ENCODE peak calls at places on chromosomes 2 and 18, in eight cellular contexts. One of them, this sample, is unnamed. For H3K36me3 and H3K4me1, the result is how much of the 10 kb centered on the place peaks cover.

GRCh38 chr2:36672199-36672598 is 24.3 kb upstream of the VIT start:
- ATAC-seq in HCT116: peak
- ATAC-seq in HepG2: peak
- ATAC-seq in upper lobe of left lung: no peak
- ATAC-seq in Panc1: peak
- ATAC-seq in GM23338: peak
- ATAC-seq in GM12878: peak
- ATAC-seq in K562: peak
- ATAC-seq in this sample: no peak

GRCh38 chr2:149166958-149167810 is 128.7 kb downstream of the LYPD6B start:
- ATAC-seq in HCT116: peak
- ATAC-seq in HepG2: no peak
- ATAC-seq in upper lobe of left lung: no peak
- ATAC-seq in Panc1: no peak
- ATAC-seq in GM23338: no peak
- ATAC-seq in GM12878: peak
- ATAC-seq in K562: no peak
- ATAC-seq in this sample: no peak

GRCh38 chr2:220165401-220165800 is 538.0 kb downstream of the SLC4A3 start:
- ATAC-seq in HCT116: no peak
- ATAC-seq in HepG2: peak
- ATAC-seq in upper lobe of left lung: no peak
- ATAC-seq in Panc1: no peak
- ATAC-seq in GM23338: peak
- ATAC-seq in GM12878: peak
- ATAC-seq in K562: no peak
- ATAC-seq in this sample: no peak

GRCh38 chr2:56239437-56239836 is 55.6 kb downstream of the CCDC85A start:
- ATAC-seq in HCT116: no peak
- ATAC-seq in HepG2: no peak
- ATAC-seq in upper lobe of left lung: no peak
- ATAC-seq in Panc1: peak
- ATAC-seq in GM23338: no peak
- ATAC-seq in GM12878: no peak
- ATAC-seq in K562: no peak
- ATAC-seq in this sample: no peak

GRCh38 chr2:121472465-121472993 is 58.2 kb upstream of the RNU4ATAC start:
- ATAC-seq in HCT116: no peak
- ATAC-seq in HepG2: no peak
- ATAC-seq in upper lobe of left lung: no peak
- ATAC-seq in Panc1: no peak
- ATAC-seq in GM23338: peak
- ATAC-seq in GM12878: no peak
- ATAC-seq in K562: peak
- ATAC-seq in this sample: no peak

GRCh38 chr2:55957142-55957541 is 33.6 kb upstream of the EFEMP1 start:
- ATAC-seq in HCT116: no peak
- ATAC-seq in HepG2: no peak
- ATAC-seq in upper lobe of left lung: no peak
- ATAC-seq in Panc1: no peak
- ATAC-seq in GM23338: no peak
- ATAC-seq in GM12878: no peak
- ATAC-seq in K562: no peak
- ATAC-seq in this sample: no peak

GRCh38 chr2:229159405-229159804 is 111.7 kb downstream of the PID1 start:
- ATAC-seq in HCT116: no peak
- ATAC-seq in HepG2: no peak
- ATAC-seq in upper lobe of left lung: no peak
- ATAC-seq in Panc1: no peak
- ATAC-seq in GM23338: no peak
- ATAC-seq in GM12878: no peak
- ATAC-seq in K562: no peak
- ATAC-seq in this sample: no peak

GRCh38 chr2:132991464-132992045 is 321.6 kb upstream of the LYPD1 start:
- ATAC-seq in HCT116: no peak
- ATAC-seq in HepG2: no peak
- ATAC-seq in upper lobe of left lung: no peak
- ATAC-seq in Panc1: no peak
- ATAC-seq in GM23338: no peak
- ATAC-seq in GM12878: peak
- ATAC-seq in K562: no peak
- ATAC-seq in this sample: no peak

GRCh38 chr18:72922895-72923294 is 55.1 kb upstream of the NETO1 start:
- ATAC-seq in HCT116: no peak
- ATAC-seq in HepG2: no peak
- ATAC-seq in upper lobe of left lung: no peak
- ATAC-seq in Panc1: no peak
- ATAC-seq in GM23338: no peak
- ATAC-seq in GM12878: no peak
- ATAC-seq in K562: no peak
- ATAC-seq in this sample: no peak

GRCh38 chr18:36451454-36452251 is 154.1 kb downstream of the FHOD3 start:
- ATAC-seq in HCT116: peak
- ATAC-seq in HepG2: no peak
- ATAC-seq in upper lobe of left lung: peak
- ATAC-seq in Panc1: no peak
- ATAC-seq in GM23338: no peak
- ATAC-seq in GM12878: peak
- ATAC-seq in K562: no peak
- ATAC-seq in this sample: no peak

GRCh38 chr2:62200291-62200841 is 4.5 kb downstream of the B3GNT2 start:
- ATAC-seq in HCT116: no peak
- ATAC-seq in HepG2: no peak
- ATAC-seq in upper lobe of left lung: no peak
- ATAC-seq in Panc1: no peak
- ATAC-seq in GM23338: no peak
- ATAC-seq in GM12878: peak
- ATAC-seq in K562: no peak
- ATAC-seq in this sample: no peak

GRCh38 chr2:135097532-135098231 is 45.6 kb downstream of the RAB3GAP1 start:
- ATAC-seq in HCT116: no peak
- ATAC-seq in HepG2: no peak
- ATAC-seq in upper lobe of left lung: no peak
- ATAC-seq in Panc1: no peak
- ATAC-seq in GM23338: no peak
- ATAC-seq in GM12878: no peak
- ATAC-seq in K562: no peak
- ATAC-seq in this sample: no peak

DNA sequence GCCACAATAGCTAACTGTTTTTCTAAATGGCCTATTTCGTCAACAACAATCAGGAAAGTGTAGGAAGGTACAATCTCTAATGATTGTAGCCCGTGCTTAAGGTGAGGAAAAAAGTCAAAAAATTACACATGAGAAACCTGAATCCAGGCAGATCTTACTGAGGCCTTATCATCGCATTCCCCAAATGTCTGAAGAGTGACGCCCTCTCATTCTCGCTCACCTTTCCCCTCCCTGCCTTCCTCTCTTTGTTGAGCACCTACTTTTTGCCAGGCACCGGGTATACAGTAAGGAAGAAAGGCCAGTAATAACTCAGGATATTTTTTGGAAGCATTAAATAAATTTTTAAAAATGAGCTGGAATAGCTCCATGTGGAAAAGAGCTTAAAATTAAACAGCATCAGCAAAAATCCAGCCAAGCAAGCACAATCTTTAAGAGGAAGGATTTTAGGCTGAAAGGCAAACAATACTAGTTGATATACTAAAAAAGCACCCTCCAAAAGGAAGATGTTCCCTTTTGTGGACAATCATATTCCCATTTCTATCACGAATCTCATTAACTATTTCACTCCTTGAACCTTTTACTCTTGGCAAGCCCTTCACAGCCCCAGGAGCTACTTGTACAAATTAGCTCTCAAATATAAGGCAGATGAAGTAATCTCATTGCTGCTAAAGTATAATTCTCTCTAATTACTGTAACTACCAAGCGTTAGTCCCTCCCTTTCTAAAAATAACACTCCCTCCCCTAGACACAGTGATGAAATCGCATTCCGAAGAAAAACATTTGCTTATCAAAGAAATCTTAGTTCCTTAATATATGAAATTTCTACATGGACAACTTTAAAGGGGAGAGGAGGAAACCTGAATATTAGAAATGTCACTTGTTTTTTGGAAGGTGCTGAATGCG is 40.0 kb downstream of the STAT1 start:
- ATAC-seq in HCT116: no peak
- ATAC-seq in HepG2: no peak
- ATAC-seq in upper lobe of left lung: no peak
- ATAC-seq in Panc1: no peak
- ATAC-seq in GM23338: no peak
- ATAC-seq in GM12878: no peak
- ATAC-seq in K562: no peak
- ATAC-seq in this sample: no peak
- H3K36me3 ChIP-seq in HCT116: half or more
- H3K36me3 ChIP-seq in HepG2: under half
- H3K36me3 ChIP-seq in upper lobe of left lung: half or more
- H3K36me3 ChIP-seq in Panc1: half or more
- H3K36me3 ChIP-seq in GM23338: half or more
- H3K36me3 ChIP-seq in GM12878: half or more
- H3K36me3 ChIP-seq in K562: half or more
- H3K36me3 ChIP-seq in this sample: under half

GRCh38 chr2:105788670-105789290 is 44.1 kb downstream of the NCK2 start:
- ATAC-seq in HCT116: no peak
- ATAC-seq in HepG2: no peak
- ATAC-seq in upper lobe of left lung: no peak
- ATAC-seq in Panc1: no peak
- ATAC-seq in GM23338: no peak
- ATAC-seq in GM12878: no peak
- ATAC-seq in K562: no peak
- ATAC-seq in this sample: no peak
- H3K4me1 ChIP-seq in HCT116: under half
- H3K4me1 ChIP-seq in HepG2: under half
- H3K4me1 ChIP-seq in upper lobe of left lung: under half
- H3K4me1 ChIP-seq in Panc1: under half
- H3K4me1 ChIP-seq in GM23338: under half
- H3K4me1 ChIP-seq in GM12878: under half
- H3K4me1 ChIP-seq in K562: under half
- H3K4me1 ChIP-seq in this sample: under half

GRCh38 chr2:1742680-1743395 is 1.5 kb downstream of the PXDN start:
- ATAC-seq in HCT116: peak
- ATAC-seq in HepG2: no peak
- ATAC-seq in upper lobe of left lung: peak
- ATAC-seq in Panc1: no peak
- ATAC-seq in GM23338: peak
- ATAC-seq in GM12878: no peak
- ATAC-seq in K562: no peak
- ATAC-seq in this sample: peak

GRCh38 chr2:1739961-1740713 is 4.2 kb downstream of the PXDN start:
- ATAC-seq in HCT116: no peak
- ATAC-seq in HepG2: peak
- ATAC-seq in upper lobe of left lung: no peak
- ATAC-seq in Panc1: no peak
- ATAC-seq in GM23338: no peak
- ATAC-seq in GM12878: no peak
- ATAC-seq in K562: no peak
- ATAC-seq in this sample: no peak

GRCh38 chr2:1740714-1741584 is 3.4 kb downstream of the PXDN start:
- ATAC-seq in HCT116: no peak
- ATAC-seq in HepG2: no peak
- ATAC-seq in upper lobe of left lung: no peak
- ATAC-seq in Panc1: no peak
- ATAC-seq in GM23338: no peak
- ATAC-seq in GM12878: no peak
- ATAC-seq in K562: no peak
- ATAC-seq in this sample: no peak

GRCh38 chr2:1742300-1742679 is 2.0 kb downstream of the PXDN start:
- ATAC-seq in HCT116: no peak
- ATAC-seq in HepG2: no peak
- ATAC-seq in upper lobe of left lung: no peak
- ATAC-seq in Panc1: no peak
- ATAC-seq in GM23338: no peak
- ATAC-seq in GM12878: no peak
- ATAC-seq in K562: no peak
- ATAC-seq in this sample: no peak

DNA sequence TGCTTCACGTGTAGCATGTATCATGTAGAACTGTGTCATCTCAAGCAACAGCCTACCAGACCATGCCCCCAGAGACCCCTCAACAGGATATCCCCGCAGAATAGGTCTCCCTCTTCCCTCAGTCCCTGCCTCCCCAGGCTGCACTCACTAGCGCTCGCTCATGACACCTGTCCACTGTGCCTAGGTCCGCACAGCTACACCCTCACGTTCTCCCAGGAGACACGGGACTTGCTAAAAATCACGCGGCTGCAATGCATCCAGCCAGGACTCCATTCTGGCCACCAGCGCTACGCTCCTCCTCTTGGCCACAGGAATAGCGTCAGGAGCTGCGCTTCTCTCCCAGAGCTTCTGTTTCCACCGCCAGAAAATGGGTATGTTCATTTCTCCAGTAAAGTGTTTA is 2.5 kb downstream of the PXDN start:
- ATAC-seq in HCT116: no peak
- ATAC-seq in HepG2: no peak
- ATAC-seq in upper lobe of left lung: no peak
- ATAC-seq in Panc1: no peak
- ATAC-seq in GM23338: no peak
- ATAC-seq in GM12878: no peak
- ATAC-seq in K562: no peak
- ATAC-seq in this sample: no peak
- TF ChIP-seq POLR2AphosphoS5 in HCT116: no peak
- TF ChIP-seq POLR2AphosphoS5 in HepG2: no peak
- TF ChIP-seq POLR2AphosphoS5 in upper lobe of left lung: no peak
- TF ChIP-seq POLR2AphosphoS5 in Panc1: no peak
- TF ChIP-seq POLR2AphosphoS5 in GM23338: no peak
- TF ChIP-seq POLR2AphosphoS5 in GM12878: no peak
- TF ChIP-seq POLR2AphosphoS5 in K562: no peak
- TF ChIP-seq POLR2AphosphoS5 in this sample: no peak

GRCh38 chr2:112075490-112076260 is 20.6 kb downstream of the TMEM87B start:
- ATAC-seq in HCT116: no peak
- ATAC-seq in HepG2: no peak
- ATAC-seq in upper lobe of left lung: no peak
- ATAC-seq in Panc1: peak
- ATAC-seq in GM23338: no peak
- ATAC-seq in GM12878: peak
- ATAC-seq in K562: no peak
- ATAC-seq in this sample: no peak

GRCh38 chr2:112077814-112078213 is 22.7 kb downstream of the TMEM87B start:
- ATAC-seq in HCT116: peak
- ATAC-seq in HepG2: no peak
- ATAC-seq in upper lobe of left lung: no peak
- ATAC-seq in Panc1: no peak
- ATAC-seq in GM23338: peak
- ATAC-seq in GM12878: no peak
- ATAC-seq in K562: no peak
- ATAC-seq in this sample: no peak

GRCh38 chr2:112074506-112074905 is 19.4 kb downstream of the TMEM87B start:
- ATAC-seq in HCT116: no peak
- ATAC-seq in HepG2: no peak
- ATAC-seq in upper lobe of left lung: no peak
- ATAC-seq in Panc1: no peak
- ATAC-seq in GM23338: no peak
- ATAC-seq in GM12878: no peak
- ATAC-seq in K562: no peak
- ATAC-seq in this sample: no peak

DNA sequence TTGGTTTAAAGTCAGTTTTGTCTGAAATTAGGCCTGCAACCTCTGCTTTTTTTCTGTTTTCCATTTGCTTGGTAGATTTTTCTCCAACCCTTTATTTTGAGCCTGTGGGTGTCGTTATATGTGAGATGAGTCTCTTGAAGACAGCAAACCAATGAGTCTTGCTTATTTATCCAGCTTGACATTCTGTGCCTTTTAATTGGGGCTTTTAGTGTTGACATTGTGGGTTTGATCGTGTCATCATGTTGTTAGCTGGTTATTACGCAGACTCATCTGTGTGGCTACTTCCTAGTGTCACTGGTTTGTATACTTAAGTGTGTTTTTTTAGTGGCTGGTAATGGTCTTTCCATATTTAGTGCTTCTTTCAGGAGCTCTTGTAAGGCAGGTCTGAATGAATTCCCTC is 18.8 kb downstream of the TMEM87B start:
- ATAC-seq in HCT116: no peak
- ATAC-seq in HepG2: no peak
- ATAC-seq in upper lobe of left lung: no peak
- ATAC-seq in Panc1: no peak
- ATAC-seq in GM23338: no peak
- ATAC-seq in GM12878: no peak
- ATAC-seq in K562: no peak
- ATAC-seq in this sample: no peak
- H3K36me3 ChIP-seq in HCT116: under half
- H3K36me3 ChIP-seq in HepG2: under half
- H3K36me3 ChIP-seq in upper lobe of left lung: under half
- H3K36me3 ChIP-seq in Panc1: under half
- H3K36me3 ChIP-seq in GM23338: under half
- H3K36me3 ChIP-seq in GM12878: under half
- H3K36me3 ChIP-seq in K562: under half
- H3K36me3 ChIP-seq in this sample: under half